ENCODE peak calls at places on chromosome 3, in four cellular contexts. B is GM03348; F is uterus; O is stimulated activated CD4-positive, alpha-beta T cell treated with anti-CD3 and anti-CD28 coated beads, Interleukin-1b, Interleukin-23, amount 100 ng/mL, for 48 hours. I is an unnamed sample.

GRCh38 chr3:194756460-194757355 is 71.0 kb downstream of the FAM43A start:
- DNase-seq in B (no peak), F (peak; percentile 28), O (no peak), I (no peak)

GRCh38 chr3:57184516-57184915 is 15.3 kb downstream of the HESX1 start:
- DNase-seq in B (peak; percentile 39), F (no peak), O (no peak), I (no peak)

GRCh38 chr3:57120040-57120802 is 44.9 kb downstream of the IL17RD start:
- DNase-seq in B (no peak), F (peak; percentile 70), O (no peak), I (no peak)

GRCh38 chr3:169668081-169668956 is 4.8 kb upstream of the MECOM start:
- DNase-seq in B (peak; percentile 35), F (no peak), O (no peak), I (peak; percentile 69)

GRCh38 chr3:131549340-131549739 is 46.6 kb upstream of the MRPL3 start:
- DNase-seq in B (no peak), F (no peak), O (no peak), I (no peak)

GRCh38 chr3:180617049-180617448 is 15.1 kb downstream of the TTC14 start:
- DNase-seq in B (no peak), F (no peak), O (no peak), I (peak; percentile 8)

GRCh38 chr3:94294806-94295205 is 231.9 kb downstream of the NSUN3 start:
- DNase-seq in B (no peak), F (no peak), O (no peak), I (no peak)

GRCh38 chr3:120404876-120405275 is 45.9 kb downstream of the FSTL1 start:
- DNase-seq in B (no peak), F (no peak), O (no peak), I (no peak)

GRCh38 chr3:98058244-98058960 is 23.3 kb upstream of the GABRR3 start:
- DNase-seq in B (no peak), F (no peak), O (no peak), I (no peak)

GRCh38 chr3:150227839-150228238 is 180.3 kb upstream of the TSC22D2 start:
- DNase-seq in B (peak; percentile 76), F (no peak), O (peak; percentile 39), I (peak; percentile 81)

I was measured in Daoy.